ENCODE peak calls at places on chromosomes 12 and 14, in four cellular contexts. One of them, this sample, is unnamed.

GRCh38 chr12:4171742-4172141 is 101.8 kb upstream of the CCND2 start:
- DNase-seq in GM20000: no peak
- DNase-seq in mammary epithelial cell: no peak
- DNase-seq in foreskin fibroblast: no peak
- DNase-seq in this sample: no peak

GRCh38 chr12:12020762-12021161 is 50.0 kb upstream of the BCL2L14 start:
- DNase-seq in GM20000: no peak
- DNase-seq in mammary epithelial cell: no peak
- DNase-seq in foreskin fibroblast: no peak
- DNase-seq in this sample: no peak

GRCh38 chr14:28744126-28744525 is 22.5 kb upstream of the FOXG1 start:
- DNase-seq in GM20000: no peak
- DNase-seq in mammary epithelial cell: peak; percentile 76
- DNase-seq in foreskin fibroblast: no peak
- DNase-seq in this sample: peak; percentile 42

GRCh38 chr12:46893429-46893828 is 67.6 kb upstream of the SLC38A4 start:
- DNase-seq in GM20000: no peak
- DNase-seq in mammary epithelial cell: no peak
- DNase-seq in foreskin fibroblast: no peak
- DNase-seq in this sample: no peak

GRCh38 chr12:105205322-105206048 is 30.5 kb downstream of the APPL2 start:
- DNase-seq in GM20000: no peak
- DNase-seq in mammary epithelial cell: no peak
- DNase-seq in foreskin fibroblast: no peak
- DNase-seq in this sample: no peak

GRCh38 chr14:98909251-98909944 is 362.6 kb downstream of the BCL11B start:
- DNase-seq in GM20000: no peak
- DNase-seq in mammary epithelial cell: peak; percentile 95
- DNase-seq in foreskin fibroblast: no peak
- DNase-seq in this sample: peak; percentile 87

GRCh38 chr14:92886337-92886736 is 36.6 kb upstream of the CHGA start:
- DNase-seq in GM20000: no peak
- DNase-seq in mammary epithelial cell: no peak
- DNase-seq in foreskin fibroblast: no peak
- DNase-seq in this sample: no peak

GRCh38 chr12:22377731-22378496 is 43.4 kb upstream of the ST8SIA1 start:
- DNase-seq in GM20000: no peak
- DNase-seq in mammary epithelial cell: no peak
- DNase-seq in foreskin fibroblast: no peak
- DNase-seq in this sample: no peak

GRCh38 chr14:87368751-87369150 is 624.2 kb downstream of the GALC start:
- DNase-seq in GM20000: no peak
- DNase-seq in mammary epithelial cell: no peak
- DNase-seq in foreskin fibroblast: no peak
- DNase-seq in this sample: no peak

GRCh38 chr12:50149311-50149710 is 17.9 kb downstream of the CERS5 start:
- DNase-seq in GM20000: no peak
- DNase-seq in mammary epithelial cell: no peak
- DNase-seq in foreskin fibroblast: no peak
- DNase-seq in this sample: no peak

GRCh38 chr12:132075026-132075713 is 68.9 kb downstream of the DDX51 start:
- DNase-seq in GM20000: no peak
- DNase-seq in mammary epithelial cell: no peak
- DNase-seq in foreskin fibroblast: peak; percentile 19
- DNase-seq in this sample: no peak

GRCh38 chr12:56366948-56367347 is 4.3 kb upstream of the APOF start:
- DNase-seq in GM20000: no peak
- DNase-seq in mammary epithelial cell: no peak
- DNase-seq in foreskin fibroblast: no peak
- DNase-seq in this sample: no peak

GRCh38 chr12:11500861-11501230 is 105.5 kb upstream of the PRB2 start:
- DNase-seq in GM20000: no peak
- DNase-seq in mammary epithelial cell: no peak
- DNase-seq in foreskin fibroblast: no peak
- DNase-seq in this sample: no peak

GRCh38 chr12:20624718-20625117 is 70.4 kb upstream of the SLCO1C1 start:
- DNase-seq in GM20000: no peak
- DNase-seq in mammary epithelial cell: no peak
- DNase-seq in foreskin fibroblast: peak; percentile 44
- DNase-seq in this sample: peak; percentile 53

GRCh38 chr14:65225299-65226159 is 123.2 kb upstream of the MAX start:
- DNase-seq in GM20000: no peak
- DNase-seq in mammary epithelial cell: no peak
- DNase-seq in foreskin fibroblast: no peak
- DNase-seq in this sample: no peak

GRCh38 chr12:1879633-1880032 is 38.8 kb downstream of the CACNA2D4 start:
- DNase-seq in GM20000: no peak
- DNase-seq in mammary epithelial cell: no peak
- DNase-seq in foreskin fibroblast: no peak
- DNase-seq in this sample: no peak

GRCh38 chr12:52901715-52902541 is 2.9 kb downstream of the KRT8 start:
- DNase-seq in GM20000: no peak
- DNase-seq in mammary epithelial cell: no peak
- DNase-seq in foreskin fibroblast: no peak
- DNase-seq in this sample: no peak

GRCh38 chr14:106802413-106803364 is 1276.3 kb downstream of the TMEM121 start:
- DNase-seq in GM20000: no peak
- DNase-seq in mammary epithelial cell: no peak
- DNase-seq in foreskin fibroblast: no peak
- DNase-seq in this sample: no peak
- TF ChIP-seq CTCF in GM20000: no peak
- TF ChIP-seq CTCF in mammary epithelial cell: no peak
- TF ChIP-seq CTCF in foreskin fibroblast: no peak
- TF ChIP-seq CTCF in this sample: no peak

DNA sequence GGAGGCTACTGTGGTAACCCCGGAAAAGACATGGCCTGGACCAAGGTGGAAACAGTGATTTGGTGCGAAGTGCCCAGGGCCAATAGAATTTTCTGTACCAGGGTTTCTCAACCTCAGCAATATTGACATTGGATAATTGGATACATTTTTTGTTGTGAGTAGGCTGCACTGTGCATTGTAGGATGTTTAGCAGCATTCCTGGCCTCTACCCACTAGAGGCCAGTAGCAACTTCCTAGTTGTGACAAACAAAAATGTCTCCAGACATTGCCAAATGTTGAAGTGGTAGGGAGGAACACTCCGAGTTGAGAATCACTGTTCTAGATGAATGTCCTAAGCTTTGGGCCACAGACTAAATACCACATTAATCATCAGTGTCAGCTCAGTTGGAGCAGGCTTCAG is 6.2 kb upstream of the CGRRF1 start:
- DNase-seq in GM20000: no peak
- DNase-seq in mammary epithelial cell: peak; percentile 38
- DNase-seq in foreskin fibroblast: peak; percentile 73
- DNase-seq in this sample: peak; percentile 49
- TF ChIP-seq CTCF in GM20000: peak; percentile 2
- TF ChIP-seq CTCF in mammary epithelial cell: peak; percentile 57
- TF ChIP-seq CTCF in foreskin fibroblast: peak; percentile 50
- TF ChIP-seq CTCF in this sample: no peak

GRCh38 chr14:88552859-88553258 is 1.9 kb downstream of the PTPN21 start:
- DNase-seq in GM20000: no peak
- DNase-seq in mammary epithelial cell: no peak
- DNase-seq in foreskin fibroblast: no peak
- DNase-seq in this sample: no peak

GRCh38 chr14:88551936-88552565 is 2.8 kb downstream of the PTPN21 start:
- DNase-seq in GM20000: no peak
- DNase-seq in mammary epithelial cell: peak; percentile 28
- DNase-seq in foreskin fibroblast: peak; percentile 55
- DNase-seq in this sample: peak; percentile 18

GRCh38 chr14:88553886-88554457 is 835 bp downstream of the PTPN21 start:
- DNase-seq in GM20000: no peak
- DNase-seq in mammary epithelial cell: no peak
- DNase-seq in foreskin fibroblast: peak; percentile 22
- DNase-seq in this sample: peak; percentile 21

GRCh38 chr14:88550078-88550477 is 4.7 kb downstream of the PTPN21 start:
- DNase-seq in GM20000: no peak
- DNase-seq in mammary epithelial cell: no peak
- DNase-seq in foreskin fibroblast: no peak
- DNase-seq in this sample: no peak

GRCh38 chr14:88551094-88551870 is 3.5 kb downstream of the PTPN21 start:
- DNase-seq in GM20000: no peak
- DNase-seq in mammary epithelial cell: peak; percentile 82
- DNase-seq in foreskin fibroblast: peak; percentile 95
- DNase-seq in this sample: peak; percentile 89
- TF ChIP-seq CTCF in GM20000: no peak
- TF ChIP-seq CTCF in mammary epithelial cell: peak; percentile 46
- TF ChIP-seq CTCF in foreskin fibroblast: peak; percentile 36
- TF ChIP-seq CTCF in this sample: peak; percentile 20

GRCh38 chr12:15152456-15152855 is 68.8 kb downstream of the RERG start:
- DNase-seq in GM20000: no peak
- DNase-seq in mammary epithelial cell: no peak
- DNase-seq in foreskin fibroblast: peak; percentile 49
- DNase-seq in this sample: peak; percentile 26
- TF ChIP-seq CTCF in GM20000: no peak
- TF ChIP-seq CTCF in mammary epithelial cell: peak; percentile 36
- TF ChIP-seq CTCF in foreskin fibroblast: no peak
- TF ChIP-seq CTCF in this sample: peak; percentile 16

DNA sequence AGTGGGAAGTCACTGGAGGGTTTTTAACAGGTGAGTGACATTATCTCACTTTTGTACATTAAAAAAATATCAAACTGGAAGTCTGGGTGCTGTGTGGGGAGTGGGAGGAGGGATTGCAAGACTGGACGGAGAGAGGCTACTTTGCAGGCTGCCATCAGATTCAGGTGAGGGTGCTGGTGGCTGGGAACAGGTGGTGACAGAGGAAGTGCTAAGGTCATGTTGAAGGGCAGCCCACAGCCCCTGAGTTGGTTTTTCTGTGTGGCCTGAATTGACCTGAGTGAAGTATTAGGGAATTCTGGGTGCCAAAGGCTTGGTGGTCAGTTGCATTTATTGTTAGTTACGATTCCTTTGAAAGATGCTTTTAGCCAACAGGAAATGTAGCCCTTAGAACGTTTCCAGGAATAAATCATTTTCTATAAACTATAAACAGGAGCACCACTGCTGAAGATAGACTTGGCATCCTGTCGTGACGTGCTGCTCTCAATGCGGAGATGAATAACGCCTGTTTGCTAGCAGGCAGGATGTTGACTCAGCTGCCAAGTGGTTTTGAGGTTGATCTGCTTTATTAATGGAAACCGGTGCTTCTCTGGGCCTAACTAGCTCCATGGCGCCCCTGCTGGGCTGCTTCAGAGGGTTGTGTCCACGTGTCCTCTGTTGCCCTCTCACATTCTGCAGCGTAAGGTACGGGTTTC is 707.5 kb upstream of the TMEM132C start:
- DNase-seq in GM20000: no peak
- DNase-seq in mammary epithelial cell: peak; percentile 78
- DNase-seq in foreskin fibroblast: peak; percentile 96
- DNase-seq in this sample: peak; percentile 83
- TF ChIP-seq CTCF in GM20000: no peak
- TF ChIP-seq CTCF in mammary epithelial cell: peak; percentile 46
- TF ChIP-seq CTCF in foreskin fibroblast: peak; percentile 88
- TF ChIP-seq CTCF in this sample: peak; percentile 34

GRCh38 chr12:123388218-123388947 is 4.5 kb downstream of the KMT5A start:
- DNase-seq in GM20000: peak; percentile 97
- DNase-seq in mammary epithelial cell: peak; percentile 62
- DNase-seq in foreskin fibroblast: peak; percentile 88
- DNase-seq in this sample: peak; percentile 71
- TF ChIP-seq CTCF in GM20000: no peak
- TF ChIP-seq CTCF in mammary epithelial cell: no peak
- TF ChIP-seq CTCF in foreskin fibroblast: no peak
- TF ChIP-seq CTCF in this sample: no peak

This sample was measured in MCF 10A.